ENCODE peak calls at places on chromosomes 7 and 10, in ten cellular contexts. I is kidney epithelial cell; X is stimulated activated naive CD4-positive, alpha-beta T cell; E is NCI-H2081; T is NCI-H1092 treated with DMSO at 0.1 percent for 48 hours; M is kidney glomerular epithelial cell; S is NCI-H748 treated with DMSO at 0.1 percent for 48 hours; R is heart right ventricle; J is stimulated activated naive CD8-positive, alpha-beta T cell treated with anti-CD3 and anti-CD28 coated beads, Interleukin-15, Interleukin-2, amounts not matched to agents 100 U/mL and 50 U/mL, for 24 hours; O is mesendoderm. D is an unnamed sample.

GRCh38 chr7:114988755-114989154 is 66.9 kb downstream of the MDFIC start:
- DNase-seq in I (peak; percentile 14), X (no peak), E (no peak), T (no peak), M (no peak), S (no peak), R (peak; percentile 71), J (no peak), O (no peak), D (no peak)

GRCh38 chr10:132722980-132723970 is 62.7 kb downstream of the NKX6-2 start:
- DNase-seq in I (no peak), X (no peak), E (no peak), T (no peak), M (no peak), S (no peak), R (no peak), J (no peak), O (no peak), D (no peak)

GRCh38 chr10:126663328-126663727 is 7.2 kb downstream of the C10orf90 start:
- DNase-seq in I (no peak), X (no peak), E (no peak), T (peak; percentile 11), M (no peak), S (no peak), R (no peak), J (peak; percentile 19), O (no peak), D (no peak)

GRCh38 chr7:151206914-151207313 is 3.4 kb downstream of the H2BK1 start:
- DNase-seq in I (no peak), X (no peak), E (no peak), T (no peak), M (no peak), S (no peak), R (no peak), J (no peak), O (no peak), D (no peak)

GRCh38 chr7:127034171-127034806 is 218.5 kb downstream of the GRM8 start:
- DNase-seq in I (no peak), X (no peak), E (no peak), T (peak; percentile 13), M (no peak), S (no peak), R (no peak), J (no peak), O (no peak), D (no peak)

GRCh38 chr7:14407246-14408015 is 418.0 kb upstream of the ETV1 start:
- DNase-seq in I (no peak), X (no peak), E (no peak), T (no peak), M (no peak), S (no peak), R (no peak), J (no peak), O (no peak), D (no peak)

GRCh38 chr10:11446895-11447294 is 164.6 kb downstream of the USP6NL start:
- DNase-seq in I (no peak), X (no peak), E (no peak), T (no peak), M (no peak), S (no peak), R (no peak), J (no peak), O (no peak), D (no peak)

GRCh38 chr10:101066146-101066889 is 4.5 kb downstream of the KAZALD1 start:
- DNase-seq in I (no peak), X (no peak), E (peak; percentile 30), T (peak; percentile 34), M (no peak), S (no peak), R (peak; percentile 85), J (peak; percentile 59), O (peak; percentile 73), D (no peak)

GRCh38 chr7:121752706-121753105 is 120.3 kb upstream of the PTPRZ1 start:
- DNase-seq in I (no peak), X (no peak), E (no peak), T (peak; percentile 8), M (no peak), S (peak; percentile 25), R (no peak), J (no peak), O (peak; percentile 49), D (no peak)

GRCh38 chr7:107638594-107638993 is 22.0 kb upstream of the SLC26A4 start:
- DNase-seq in I (no peak), X (no peak), E (no peak), T (no peak), M (no peak), S (no peak), R (no peak), J (no peak), O (no peak), D (no peak)

GRCh38 chr10:6445671-6446278 is 134.3 kb downstream of the PRKCQ start:
- DNase-seq in I (no peak), X (peak; percentile 15), E (no peak), T (peak; percentile 2), M (peak; percentile 6), S (no peak), R (peak; percentile 35), J (peak; percentile 62), O (peak; percentile 55), D (no peak)

GRCh38 chr7:148286150-148286549 is 304.4 kb upstream of the C7orf33 start:
- DNase-seq in I (no peak), X (no peak), E (peak; percentile 18), T (peak; percentile 37), M (peak; percentile 14), S (peak; percentile 13), R (no peak), J (no peak), O (peak; percentile 73), D (no peak)

GRCh38 chr7:67918158-67918557 is 921.5 kb downstream of the TYW1 start:
- DNase-seq in I (no peak), X (no peak), E (peak; percentile 32), T (no peak), M (no peak), S (no peak), R (no peak), J (no peak), O (peak; percentile 55), D (no peak)

GRCh38 chr10:120511165-120511564 is 54.1 kb downstream of the PLPP4 start:
- DNase-seq in I (peak; percentile 56), X (no peak), E (no peak), T (no peak), M (peak; percentile 28), S (no peak), R (no peak), J (no peak), O (no peak), D (no peak)

GRCh38 chr10:50552308-50552707 is 71.4 kb downstream of the SGMS1 start:
- DNase-seq in I (no peak), X (no peak), E (no peak), T (no peak), M (no peak), S (no peak), R (no peak), J (no peak), O (no peak), D (no peak)

GRCh38 chr7:889025-889390 is 12.7 kb downstream of the GET4 start:
- DNase-seq in I (no peak), X (no peak), E (no peak), T (no peak), M (no peak), S (no peak), R (peak; percentile 8), J (no peak), O (no peak), D (no peak)

GRCh38 chr10:44925811-44926760 is 14.9 kb downstream of the TMEM72 start:
- DNase-seq in I (no peak), X (no peak), E (no peak), T (no peak), M (no peak), S (no peak), R (no peak), J (no peak), O (no peak), D (no peak)

GRCh38 chr10:49761789-49762565 is at the start of gene OGDHL:
- DNase-seq in I (no peak), X (no peak), E (peak; percentile 47), T (peak; percentile 58), M (peak; percentile 31), S (no peak), R (peak; percentile 51), J (peak; percentile 79), O (peak; percentile 80), D (no peak)

GRCh38 chr7:48035967-48036478 is 680 bp downstream of the C7orf57 start:
- DNase-seq in I (no peak), X (no peak), E (peak; percentile 6), T (peak; percentile 13), M (no peak), S (no peak), R (peak; percentile 52), J (no peak), O (peak; percentile 28), D (no peak)

GRCh38 chr10:117477961-117478670 is 64.4 kb upstream of the EMX2 start:
- DNase-seq in I (peak; percentile 97), X (no peak), E (no peak), T (no peak), M (peak; percentile 95), S (no peak), R (no peak), J (no peak), O (peak; percentile 37), D (no peak)